ENCODE peak calls at places on chromosomes 2 and 18, in four cellular contexts. R, H, Q and K are unnamed samples.

GRCh38 chr2:97739020-97739892 is 25.9 kb downstream of the ZAP70 start:
- DNase-seq in R (no peak), H (no peak), Q (no peak), K (no peak)

GRCh38 chr2:42859801-42860200 is 67.4 kb upstream of the HAAO start:
- DNase-seq in R (no peak), H (no peak), Q (no peak), K (no peak)

GRCh38 chr2:187435756-187436155 is 12.3 kb downstream of the CALCRL start:
- DNase-seq in R (no peak), H (no peak), Q (no peak), K (no peak)

GRCh38 chr18:65409266-65409665 is 341.5 kb upstream of the CDH7 start:
- DNase-seq in R (no peak), H (no peak), Q (no peak), K (no peak)

GRCh38 chr2:42047488-42048317 is at the start of gene PKDCC:
- DNase-seq in R (no peak), H (peak), Q (peak), K (peak)

GRCh38 chr18:31575515-31576246 is 16.0 kb upstream of the TTR start:
- DNase-seq in R (no peak), H (no peak), Q (no peak), K (no peak)

GRCh38 chr18:64659186-64659585 is 510.3 kb upstream of the LINC00305 start:
- DNase-seq in R (no peak), H (no peak), Q (no peak), K (no peak)

GRCh38 chr2:102771114-102771513 is 9.3 kb downstream of the TMEM182 start:
- DNase-seq in R (no peak), H (no peak), Q (no peak), K (no peak)

GRCh38 chr2:80028584-80028983 is 276.0 kb downstream of the LRRTM1 start:
- DNase-seq in R (no peak), H (peak), Q (no peak), K (no peak)

GRCh38 chr18:8744656-8745055 is 39.3 kb downstream of the MTCL1 start:
- DNase-seq in R (no peak), H (no peak), Q (no peak), K (no peak)

GRCh38 chr2:207103132-207103531 is 62.6 kb downstream of the KLF7 start:
- DNase-seq in R (no peak), H (no peak), Q (no peak), K (no peak)

GRCh38 chr2:148167241-148167766 is 146.4 kb downstream of the MBD5 start:
- DNase-seq in R (no peak), H (no peak), Q (no peak), K (no peak)

GRCh38 chr18:11387880-11388279 is 221.5 kb upstream of the SLC35G4 start:
- DNase-seq in R (no peak), H (peak), Q (peak), K (peak)

GRCh38 chr2:10035053-10035422 is 8.3 kb upstream of the KLF11 start:
- DNase-seq in R (no peak), H (no peak), Q (no peak), K (no peak)

GRCh38 chr18:3903341-3903740 is 453.4 kb downstream of the TGIF1 start:
- DNase-seq in R (no peak), H (no peak), Q (no peak), K (no peak)

GRCh38 chr2:172823451-172823850 is 87.8 kb downstream of the RAPGEF4 start:
- DNase-seq in R (no peak), H (no peak), Q (no peak), K (no peak)

GRCh38 chr18:2536493-2536892 is 34.8 kb downstream of the METTL4 start:
- DNase-seq in R (no peak), H (no peak), Q (no peak), K (no peak)
- TF ChIP-seq NR2C2 in R (no peak), H (no peak), Q (no peak), K (no peak)

DNA sequence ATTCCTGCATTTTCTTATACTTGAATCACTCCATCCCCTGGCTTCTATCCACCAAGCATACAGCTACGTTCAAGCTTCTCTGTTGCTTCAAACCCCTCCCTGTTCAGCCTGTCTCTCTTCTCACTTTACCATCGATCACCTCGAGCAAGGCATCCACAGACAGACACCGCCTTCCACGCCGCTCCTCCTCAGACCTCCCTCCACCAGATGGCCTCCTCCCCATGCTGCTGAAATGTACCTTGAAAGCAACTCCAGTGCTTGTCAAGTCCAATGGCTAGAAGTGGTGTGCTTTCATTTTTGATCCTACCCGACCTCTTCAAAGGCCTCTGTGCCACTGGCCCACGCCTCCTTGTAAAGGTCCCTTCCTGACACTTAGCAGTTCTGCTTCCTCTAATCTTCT is 131.3 kb upstream of the ACAA2 start:
- DNase-seq in R (no peak), H (peak), Q (no peak), K (peak)
- TF ChIP-seq NR2C2 in R (no peak), H (no peak), Q (no peak), K (no peak)

DNA sequence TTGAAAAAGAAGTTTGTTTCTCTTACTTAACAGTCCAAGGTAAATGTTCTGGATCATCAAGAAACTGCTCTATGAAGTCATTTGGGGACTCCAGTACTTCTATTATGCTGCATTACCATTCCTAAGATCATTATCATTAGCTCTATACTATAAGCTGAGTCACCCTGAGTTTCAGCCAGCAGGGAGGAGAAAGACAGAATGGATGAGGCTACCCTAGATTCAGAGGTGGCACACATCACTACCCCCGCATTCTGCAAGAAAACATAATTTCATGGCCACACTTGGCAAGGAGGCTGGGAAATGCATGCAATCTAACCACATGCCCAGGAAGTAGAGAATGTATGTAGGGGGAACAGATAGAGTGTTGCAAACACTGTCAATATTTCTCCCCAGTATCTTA is 16.6 kb upstream of the LNPK start:
- DNase-seq in R (no peak), H (peak), Q (no peak), K (no peak)
- TF ChIP-seq NR2C2 in R (no peak), H (no peak), Q (no peak), K (no peak)

DNA sequence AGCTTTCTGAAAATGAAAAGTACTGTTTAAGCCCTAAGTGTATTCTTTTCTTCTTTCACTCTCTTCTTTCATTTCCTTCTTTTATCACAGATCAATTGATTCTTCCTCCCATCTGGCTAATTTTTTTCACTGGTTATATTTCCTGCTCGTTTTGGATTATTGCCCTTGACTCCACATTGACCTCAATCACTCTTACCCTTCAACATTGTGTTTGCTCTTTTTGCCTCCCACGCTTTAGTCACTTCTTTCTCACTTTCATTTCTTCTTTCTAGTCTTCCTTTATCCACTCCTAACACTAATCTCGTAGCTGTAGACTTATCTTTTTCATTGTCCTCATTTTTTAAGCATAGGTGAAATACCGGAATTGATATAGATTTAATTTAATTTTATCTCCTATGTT is 320.3 kb upstream of the VRK2 start:
- DNase-seq in R (peak), H (no peak), Q (no peak), K (no peak)
- TF ChIP-seq NR2C2 in R (no peak), H (no peak), Q (no peak), K (no peak)

GRCh38 chr18:79139206-79139605 is 70.0 kb downstream of the ATP9B start:
- DNase-seq in R (no peak), H (no peak), Q (no peak), K (no peak)
- TF ChIP-seq NR2C2 in R (no peak), H (no peak), Q (no peak), K (no peak)

GRCh38 chr2:238032755-238033337 is 28.0 kb upstream of the SCLY start:
- DNase-seq in R (no peak), H (no peak), Q (no peak), K (no peak)
- TF ChIP-seq NR2C2 in R (no peak), H (no peak), Q (no peak), K (no peak)

DNA sequence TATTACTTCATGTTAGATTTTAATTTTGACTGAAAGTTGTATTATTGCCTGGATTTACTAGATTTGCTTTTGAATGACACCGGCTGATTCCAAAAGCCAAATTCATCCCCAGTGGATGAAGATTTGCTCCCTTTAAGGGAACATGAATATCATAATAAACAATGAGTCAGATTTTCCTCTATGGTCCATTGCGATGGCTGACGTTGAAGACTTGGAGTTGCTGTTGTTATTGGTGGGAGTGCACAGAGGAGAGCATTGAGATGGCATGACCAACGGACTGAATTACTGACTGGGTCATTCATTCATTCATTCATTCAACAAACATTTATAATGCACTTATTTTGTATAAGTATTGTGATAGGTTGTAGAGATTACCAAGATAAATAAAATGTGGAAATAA is 33.4 kb upstream of the LYPD1 start:
- DNase-seq in R (no peak), H (no peak), Q (no peak), K (no peak)
- TF ChIP-seq NR2C2 in R (no peak), H (no peak), Q (no peak), K (no peak)

DNA sequence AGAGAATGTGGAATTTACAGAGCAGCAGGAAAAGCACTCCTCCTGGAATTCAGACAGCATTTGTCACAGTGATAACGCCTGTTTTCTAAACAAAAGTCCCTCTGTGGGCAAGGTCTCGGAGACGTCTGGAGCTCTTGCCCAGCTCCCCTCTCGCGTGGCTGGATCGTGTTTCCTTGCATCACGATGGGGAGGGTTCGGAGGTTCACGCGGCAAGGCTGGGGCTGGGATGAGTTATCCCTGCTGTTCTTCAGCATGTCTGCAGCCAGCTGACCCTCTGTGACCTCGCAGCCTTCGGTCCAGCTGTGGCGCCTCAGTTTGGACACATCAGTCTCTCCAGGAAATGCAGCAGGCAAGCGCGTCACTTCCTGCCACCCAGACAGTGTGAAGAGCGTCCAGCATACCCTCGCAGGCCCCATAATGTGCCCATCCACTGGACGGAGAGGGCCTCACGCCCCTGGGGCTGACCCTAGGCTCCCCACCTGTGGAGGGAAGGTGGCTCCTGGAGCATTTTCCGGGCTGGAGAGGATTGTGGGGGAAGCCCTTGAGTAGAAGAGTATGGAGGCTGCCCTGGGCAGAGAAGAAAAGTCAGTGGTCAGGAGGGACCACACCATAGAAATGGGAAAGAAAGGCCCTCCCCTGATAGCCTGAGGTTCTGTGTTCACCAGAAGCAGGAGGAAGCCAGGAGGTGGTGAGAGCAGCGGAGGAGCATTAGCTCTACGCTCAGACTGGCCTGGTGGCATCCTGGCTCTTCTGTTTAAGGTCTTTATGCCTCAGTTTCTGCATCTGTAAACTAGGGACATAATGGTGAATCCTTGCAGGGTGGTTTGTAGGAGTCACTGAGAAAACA is 30.5 kb downstream of the GLI2 start:
- DNase-seq in R (no peak), H (no peak), Q (no peak), K (peak)
- TF ChIP-seq NR2C2 in R (no peak), H (no peak), Q (no peak), K (no peak)

DNA sequence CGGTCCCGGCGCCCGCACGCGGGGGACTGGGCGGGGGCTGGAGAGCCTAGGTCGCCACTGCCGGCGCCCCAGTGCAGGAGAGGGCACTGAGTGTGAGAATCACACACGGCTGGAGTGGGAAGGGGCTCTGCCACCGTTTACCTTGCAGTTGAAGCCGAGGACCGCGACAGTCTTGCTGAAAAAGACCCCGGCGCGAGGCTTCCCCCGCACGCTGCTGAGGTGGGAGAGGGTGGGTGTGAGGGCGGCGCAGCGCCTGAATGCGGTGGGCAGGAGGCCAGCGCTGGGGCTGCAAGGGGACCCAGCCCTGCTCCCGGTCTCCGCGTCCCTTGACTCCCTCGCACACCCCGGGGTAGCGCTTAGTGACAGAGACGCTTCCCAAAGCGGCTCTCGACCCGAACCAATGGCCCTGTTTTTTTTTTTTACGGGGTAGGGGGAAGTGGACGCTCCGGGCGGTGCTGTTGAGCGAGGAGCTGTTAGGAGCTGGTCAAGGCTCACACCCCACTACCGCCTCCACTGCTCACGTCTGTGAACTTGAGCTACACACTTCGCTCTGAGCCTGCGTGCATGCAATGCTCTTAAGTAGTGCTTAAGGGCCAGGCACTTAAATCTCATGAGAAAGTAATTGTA is 794 bp downstream of the NOTO start:
- DNase-seq in R (no peak), H (no peak), Q (no peak), K (peak)
- TF ChIP-seq NR2C2 in R (no peak), H (no peak), Q (no peak), K (no peak)